ENCODE peak calls at places on chromosome 18, in ten cellular contexts. J, C, X, S, U, D, Y, F, G and R are unnamed samples. For H3K27me3 and H3K4me1, the result is how much of the 10 kb centered on the place peaks cover.

GRCh38 chr18:75073654-75074053 is 135.3 kb downstream of the PTGR3 start:
- DNase-seq in J (no peak), C (no peak), X (no peak), S (no peak), U (no peak), D (no peak), Y (no peak), F (no peak), G (no peak), R (no peak)

GRCh38 chr18:49645196-49645595 is 83.3 kb downstream of the LIPG start:
- DNase-seq in J (no peak), C (no peak), X (no peak), S (no peak), U (no peak), D (no peak), Y (no peak), F (no peak), G (no peak), R (no peak)

GRCh38 chr18:61842146-61842545 is 50.7 kb downstream of the RNF152 start:
- DNase-seq in J (no peak), C (no peak), X (no peak), S (no peak), U (no peak), D (no peak), Y (no peak), F (no peak), G (no peak), R (no peak)

GRCh38 chr18:63505566-63506335 is 29.0 kb downstream of the SERPINB5 start:
- DNase-seq in J (no peak), C (no peak), X (no peak), S (peak), U (no peak), D (no peak), Y (peak), F (peak), G (no peak), R (peak)

GRCh38 chr18:69636529-69637301 is 236.0 kb downstream of the DOK6 start:
- DNase-seq in J (no peak), C (no peak), X (peak), S (peak), U (no peak), D (no peak), Y (no peak), F (peak), G (no peak), R (peak)

GRCh38 chr18:58241877-58242276 is 197.9 kb downstream of the NEDD4L start:
- DNase-seq in J (no peak), C (no peak), X (no peak), S (no peak), U (no peak), D (no peak), Y (no peak), F (no peak), G (peak), R (no peak)

GRCh38 chr18:45777393-45777792 is 48.1 kb upstream of the SIGLEC15 start:
- DNase-seq in J (no peak), C (no peak), X (no peak), S (no peak), U (no peak), D (no peak), Y (no peak), F (no peak), G (no peak), R (no peak)

GRCh38 chr18:42814184-42814583 is 301.3 kb downstream of the RIT2 start:
- DNase-seq in J (no peak), C (no peak), X (no peak), S (no peak), U (no peak), D (no peak), Y (no peak), F (no peak), G (no peak), R (no peak)

GRCh38 chr18:79567481-79568147 is 112.0 kb upstream of the CTDP1 start:
- DNase-seq in J (no peak), C (no peak), X (peak), S (peak), U (peak), D (peak), Y (no peak), F (peak), G (no peak), R (no peak)

GRCh38 chr18:66495844-66496243 is 108.0 kb downstream of the CDH19 start:
- DNase-seq in J (no peak), C (peak), X (peak), S (peak), U (peak), D (no peak), Y (peak), F (peak), G (peak), R (peak)

GRCh38 chr18:23857756-23858155 is 156.8 kb upstream of the TTC39C start:
- DNase-seq in J (no peak), C (peak), X (no peak), S (no peak), U (no peak), D (no peak), Y (no peak), F (no peak), G (peak), R (no peak)

GRCh38 chr18:6211174-6211504 is 203.6 kb downstream of the L3MBTL4 start:
- DNase-seq in J (no peak), C (no peak), X (no peak), S (no peak), U (no peak), D (no peak), Y (no peak), F (no peak), G (no peak), R (no peak)

GRCh38 chr18:13800505-13801259 is 23.3 kb upstream of the MC5R start:
- DNase-seq in J (peak), C (peak), X (peak), S (peak), U (peak), D (peak), Y (peak), F (peak), G (peak), R (peak)

GRCh38 chr18:56929861-56930260 is 217.0 kb upstream of the BOD1L2 start:
- DNase-seq in J (no peak), C (no peak), X (no peak), S (no peak), U (no peak), D (no peak), Y (no peak), F (no peak), G (no peak), R (no peak)

DNA sequence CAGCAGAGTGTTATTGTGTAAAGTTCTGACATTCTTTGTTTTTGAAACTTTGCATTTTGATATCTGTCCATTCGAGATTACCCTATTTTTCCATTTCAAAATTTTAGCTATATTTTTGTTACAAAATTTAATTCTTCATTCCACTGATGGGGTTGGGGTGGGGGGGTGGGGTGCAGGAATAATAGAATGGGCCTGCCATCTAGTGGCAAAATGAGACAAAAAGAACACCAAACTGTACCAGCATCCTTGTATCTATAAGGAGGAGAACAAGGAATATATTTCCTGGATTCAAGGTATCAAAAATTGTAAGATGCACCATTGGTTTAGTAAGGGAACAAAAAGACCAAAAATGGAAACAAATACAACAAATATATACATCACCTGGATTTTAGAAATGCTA is 27.9 kb upstream of the TTR start:
- DNase-seq in J (no peak), C (no peak), X (no peak), S (no peak), U (no peak), D (no peak), Y (no peak), F (no peak), G (no peak), R (no peak)
- TF ChIP-seq CTCF in J (no peak), C (no peak), X (no peak), S (peak), U (no peak), D (no peak), Y (no peak), F (peak), G (no peak), R (no peak)

GRCh38 chr18:32772580-32773186 is at the start of gene KLHL14:
- DNase-seq in J (no peak), C (no peak), X (no peak), S (no peak), U (no peak), D (no peak), Y (no peak), F (peak), G (no peak), R (no peak)

GRCh38 chr18:32771169-32771751 is 1.6 kb downstream of the KLHL14 start:
- DNase-seq in J (no peak), C (no peak), X (no peak), S (peak), U (peak), D (no peak), Y (peak), F (peak), G (peak), R (no peak)

GRCh38 chr18:32771871-32772499 is 838 bp downstream of the KLHL14 start:
- DNase-seq in J (no peak), C (no peak), X (no peak), S (peak), U (peak), D (no peak), Y (no peak), F (peak), G (peak), R (no peak)

GRCh38 chr18:32775628-32776027 is 2.8 kb upstream of the KLHL14 start:
- DNase-seq in J (no peak), C (no peak), X (no peak), S (no peak), U (no peak), D (no peak), Y (no peak), F (no peak), G (no peak), R (no peak)

GRCh38 chr18:32773187-32773712 is 427 bp upstream of the KLHL14 start:
- DNase-seq in J (no peak), C (no peak), X (no peak), S (no peak), U (no peak), D (no peak), Y (no peak), F (no peak), G (no peak), R (no peak)
- H3K27me3 ChIP-seq in J (under half), C (under half), X (under half), S (half or more), U (under half), D (under half), Y (under half), F (half or more), G (under half), R (under half)

GRCh38 chr18:55317832-55318231 is 270.2 kb downstream of the TCF4 start:
- DNase-seq in J (no peak), C (no peak), X (no peak), S (no peak), U (no peak), D (no peak), Y (no peak), F (no peak), G (no peak), R (no peak)
- H3K4me1 ChIP-seq in J (under half), C (under half), X (under half), S (half or more), U (under half), D (under half), Y (under half), F (half or more), G (under half), R (under half)

DNA sequence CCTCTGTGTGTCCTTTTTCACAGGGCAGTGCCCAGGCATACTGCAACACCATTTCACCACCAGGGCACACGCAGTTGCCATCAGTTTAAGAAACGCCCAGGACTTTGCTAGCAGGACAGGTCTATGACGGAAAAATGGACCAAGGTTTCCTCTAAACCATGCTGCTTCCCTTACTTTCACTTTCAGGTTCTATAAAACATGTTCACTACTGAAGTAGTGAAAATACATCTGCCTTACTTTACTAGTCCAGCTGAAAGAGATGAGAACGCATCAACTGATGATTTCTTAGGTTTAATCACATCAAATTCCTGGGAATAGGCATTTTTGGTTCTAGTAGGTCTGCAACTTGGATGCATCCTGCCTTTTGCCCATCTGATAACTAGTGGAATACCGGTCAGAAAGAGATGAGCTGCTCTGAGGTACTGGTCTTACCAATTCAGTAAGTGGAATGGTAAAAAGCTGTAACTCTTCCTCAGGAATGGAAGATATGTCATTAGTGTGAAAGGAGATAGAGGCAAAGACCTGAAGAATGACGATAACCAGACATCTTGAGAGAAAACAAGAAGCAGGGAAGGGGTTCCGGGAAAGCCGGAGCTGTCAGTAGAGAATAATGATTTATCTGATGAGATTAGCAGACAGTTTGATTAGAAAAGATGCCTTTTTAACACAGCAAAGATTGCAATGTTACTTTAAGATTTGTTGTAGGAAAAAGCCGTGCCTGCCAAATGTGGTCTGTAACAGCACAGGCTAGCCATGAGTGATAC is 110.3 kb downstream of the TCF4 start:
- DNase-seq in J (no peak), C (no peak), X (no peak), S (no peak), U (no peak), D (no peak), Y (no peak), F (no peak), G (no peak), R (peak)
- TF ChIP-seq CTCF in J (no peak), C (no peak), X (no peak), S (no peak), U (no peak), D (no peak), Y (no peak), F (no peak), G (no peak), R (peak)

GRCh38 chr18:48371854-48372598 is 37.2 kb downstream of the ZBTB7C start:
- DNase-seq in J (no peak), C (no peak), X (no peak), S (no peak), U (no peak), D (no peak), Y (no peak), F (no peak), G (no peak), R (no peak)

GRCh38 chr18:48374423-48375149 is 34.6 kb downstream of the ZBTB7C start:
- DNase-seq in J (no peak), C (no peak), X (no peak), S (no peak), U (no peak), D (no peak), Y (no peak), F (no peak), G (no peak), R (no peak)

GRCh38 chr18:48375150-48375790 is 33.9 kb downstream of the ZBTB7C start:
- DNase-seq in J (no peak), C (no peak), X (no peak), S (no peak), U (no peak), D (no peak), Y (no peak), F (no peak), G (no peak), R (no peak)

GRCh38 chr18:48376406-48376805 is 32.8 kb downstream of the ZBTB7C start:
- DNase-seq in J (no peak), C (no peak), X (no peak), S (peak), U (no peak), D (no peak), Y (no peak), F (peak), G (no peak), R (peak)

GRCh38 chr18:48376934-48377333 is 32.2 kb downstream of the ZBTB7C start:
- DNase-seq in J (no peak), C (no peak), X (no peak), S (no peak), U (no peak), D (no peak), Y (no peak), F (no peak), G (no peak), R (no peak)
- H3K27me3 ChIP-seq in J (under half), C (under half), X (under half), S (under half), U (under half), D (under half), Y (under half), F (under half), G (under half), R (under half)

GRCh38 chr18:48325115-48325670 is 84.0 kb downstream of the ZBTB7C start:
- DNase-seq in J (no peak), C (no peak), X (no peak), S (no peak), U (no peak), D (no peak), Y (no peak), F (no peak), G (no peak), R (no peak)
- H3K4me1 ChIP-seq in J (under half), C (under half), X (under half), S (under half), U (under half), D (under half), Y (under half), F (under half), G (under half), R (under half)

DNA sequence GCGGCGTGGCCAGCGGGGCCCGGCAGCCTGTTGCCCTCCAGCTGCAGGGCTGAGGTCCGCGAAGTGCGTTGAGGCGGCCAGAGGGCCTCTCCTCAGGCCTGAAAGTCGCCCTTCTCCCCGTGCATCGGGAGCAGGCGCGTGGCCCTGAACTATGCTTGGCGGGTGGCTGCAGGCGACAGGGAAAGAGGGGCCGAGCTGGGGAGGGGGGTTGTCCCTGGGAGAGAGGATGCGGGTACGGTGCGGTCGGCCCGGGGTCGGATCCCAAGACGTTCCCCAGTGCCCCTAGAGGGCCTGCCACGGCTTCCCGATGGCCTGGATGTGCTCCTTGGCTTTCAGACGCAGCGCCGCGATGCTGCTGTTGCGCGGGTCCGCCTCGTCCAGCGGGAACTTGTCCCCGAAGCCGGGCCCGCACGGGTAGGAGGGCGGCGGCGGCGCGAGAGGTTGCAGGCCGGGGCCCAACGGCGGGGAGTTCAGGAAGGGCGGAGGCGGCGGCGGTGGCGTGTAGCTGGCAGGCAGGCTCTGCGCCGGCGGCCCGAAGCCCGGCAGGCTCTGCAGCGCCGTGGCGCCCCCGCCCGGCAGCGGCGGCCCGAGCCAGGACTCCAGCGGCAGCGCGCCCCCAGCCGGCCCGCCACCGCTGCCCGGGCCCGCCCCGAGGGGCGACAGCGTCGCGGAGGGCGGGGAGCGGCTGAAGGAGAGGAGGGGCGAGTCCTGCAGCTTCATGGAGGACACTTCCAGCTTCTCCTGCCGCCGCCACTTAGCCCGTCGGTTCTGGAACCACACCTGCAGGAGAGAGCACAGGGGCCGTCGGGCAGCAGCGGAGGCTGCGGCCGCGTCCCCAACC is 4.3 kb downstream of the RAX start:
- DNase-seq in J (no peak), C (no peak), X (no peak), S (peak), U (peak), D (no peak), Y (no peak), F (peak), G (peak), R (peak)
- TF ChIP-seq CTCF in J (no peak), C (no peak), X (no peak), S (peak), U (no peak), D (no peak), Y (no peak), F (peak), G (peak), R (no peak)

DNA sequence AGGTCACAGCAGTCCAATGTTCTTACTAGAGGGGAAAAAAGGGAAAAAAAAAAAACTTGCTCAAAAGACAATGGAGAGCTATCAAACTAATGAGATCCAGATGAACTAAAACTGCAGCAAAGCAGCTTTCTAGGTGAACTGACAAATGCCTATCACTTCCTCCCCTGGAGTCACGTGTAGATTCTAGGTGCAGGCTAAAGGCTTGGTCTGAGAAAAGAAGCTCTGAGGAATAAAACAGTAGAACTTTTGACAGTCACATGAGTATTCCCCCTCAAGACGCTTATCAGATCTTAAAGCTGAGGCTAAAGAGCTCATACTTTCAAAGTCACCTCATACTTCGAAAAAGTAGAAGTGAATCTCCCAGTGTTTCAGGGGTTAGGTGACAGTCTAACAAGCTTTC is 42.3 kb downstream of the SMAD2 start:
- DNase-seq in J (no peak), C (no peak), X (no peak), S (no peak), U (no peak), D (no peak), Y (no peak), F (no peak), G (no peak), R (no peak)
- H3K27me3 ChIP-seq in J (under half), C (under half), X (under half), S (under half), U (under half), D (under half), Y (under half), F (under half), G (under half), R (under half)

DNA sequence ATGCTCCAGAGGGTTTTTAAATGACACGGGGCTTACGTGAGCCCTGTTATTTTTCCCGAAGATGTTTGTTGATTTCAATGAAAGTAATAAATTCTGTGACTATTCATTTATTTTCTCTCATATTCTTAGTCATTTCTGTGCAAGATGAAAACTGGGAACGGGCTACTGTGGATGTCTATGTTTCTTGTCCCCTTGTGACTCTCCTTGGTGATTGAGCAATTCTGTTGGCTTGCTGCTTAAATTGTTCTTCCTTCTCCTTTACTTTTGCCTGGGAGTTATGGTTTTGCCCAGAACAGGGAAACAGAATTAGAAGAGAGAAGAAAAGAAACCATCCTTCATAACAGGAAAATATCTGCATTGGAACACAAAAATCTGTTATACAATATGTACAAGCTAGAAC is 508.2 kb upstream of the DSEL start:
- DNase-seq in J (no peak), C (no peak), X (no peak), S (no peak), U (no peak), D (no peak), Y (no peak), F (no peak), G (no peak), R (no peak)
- H3K4me1 ChIP-seq in J (under half), C (under half), X (under half), S (under half), U (under half), D (under half), Y (under half), F (under half), G (under half), R (under half)

GRCh38 chr18:76823574-76823973 is 1.2 kb downstream of the ZNF236 start:
- DNase-seq in J (no peak), C (no peak), X (no peak), S (peak), U (no peak), D (no peak), Y (peak), F (peak), G (peak), R (no peak)

GRCh38 chr18:76822510-76823165 is at the start of gene ZNF236:
- DNase-seq in J (peak), C (peak), X (no peak), S (peak), U (peak), D (peak), Y (peak), F (peak), G (peak), R (peak)

GRCh38 chr18:76821356-76821874 is 942 bp upstream of the ZNF236 start:
- DNase-seq in J (no peak), C (no peak), X (no peak), S (no peak), U (no peak), D (no peak), Y (no peak), F (no peak), G (no peak), R (no peak)

GRCh38 chr18:76823166-76823539 is 796 bp downstream of the ZNF236 start:
- DNase-seq in J (no peak), C (no peak), X (no peak), S (no peak), U (no peak), D (no peak), Y (peak), F (no peak), G (peak), R (no peak)

GRCh38 chr18:76821875-76822509 is 365 bp upstream of the ZNF236 start:
- DNase-seq in J (peak), C (peak), X (no peak), S (peak), U (peak), D (peak), Y (peak), F (peak), G (peak), R (peak)
- TF ChIP-seq CTCF in J (no peak), C (no peak), X (no peak), S (no peak), U (no peak), D (no peak), Y (no peak), F (no peak), G (no peak), R (no peak)